ENCODE peak calls at places on chromosome 13, in four cellular contexts. O, W, P and Q are unnamed samples.

GRCh38 chr13:44271031-44271433 is 102.6 kb upstream of the SERP2 start:
- DNase-seq in P (no peak), O (peak), W (no peak), Q (no peak)

GRCh38 chr13:90201676-90202425 is 1145.6 kb upstream of the MIR17HG start:
- DNase-seq in W (no peak), P (no peak), O (no peak), Q (no peak)

GRCh38 chr13:30730526-30730925 is 4.8 kb upstream of the ALOX5AP start:
- DNase-seq in W (no peak), O (no peak), P (no peak), Q (no peak)

GRCh38 chr13:20127563-20128458 is 33.0 kb downstream of the GJA3 start:
- DNase-seq in P (peak), O (peak), W (peak), Q (peak)

GRCh38 chr13:76936736-76937135 is 11.6 kb upstream of the ACOD1 start:
- DNase-seq in O (no peak), P (no peak), W (no peak), Q (no peak)

GRCh38 chr13:46896346-46897138 is at the start of gene HTR2A:
- DNase-seq in O (no peak), P (peak), W (no peak), Q (peak)

GRCh38 chr13:40228486-40228885 is 438.0 kb downstream of the FOXO1 start:
- DNase-seq in P (no peak), W (no peak), O (no peak), Q (no peak)

GRCh38 chr13:108220042-108220441 is 1.9 kb downstream of the ABHD13 start:
- DNase-seq in P (peak), W (no peak), O (no peak), Q (no peak)

GRCh38 chr13:67341406-67341805 is 111.3 kb upstream of the PCDH9 start:
- DNase-seq in P (no peak), W (no peak), O (no peak), Q (no peak)

GRCh38 chr13:40876020-40876738 is 86.8 kb downstream of the SLC25A15 start:
- DNase-seq in P (no peak), O (no peak), W (no peak), Q (no peak)

GRCh38 chr13:113448545-113448884 is 4.8 kb downstream of the ADPRHL1 start:
- DNase-seq in W (peak), P (peak), O (no peak), Q (no peak)

DNA sequence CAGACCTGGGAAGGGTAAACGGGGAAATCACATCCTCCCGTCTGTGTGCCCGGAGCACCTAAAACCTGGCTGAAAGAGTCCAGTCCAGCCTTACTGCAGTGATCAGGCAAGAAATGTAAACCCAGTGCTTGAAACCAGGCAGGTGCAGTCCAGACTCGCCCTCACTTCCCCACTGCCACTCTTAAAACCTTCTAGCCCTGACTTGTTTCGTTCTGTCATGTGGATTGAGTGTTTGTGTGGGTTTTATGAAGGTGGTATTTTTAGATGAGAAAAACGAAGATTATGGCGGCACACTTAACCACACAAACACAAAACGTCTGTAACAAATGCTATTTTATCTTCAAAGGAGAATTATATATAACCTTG is 836 bp upstream of the CKAP2 start:
- DNase-seq in O (no peak), P (no peak), W (no peak), Q (no peak)
- TF ChIP-seq POLR2A in O (no peak), P (no peak), W (no peak), Q (no peak)

DNA sequence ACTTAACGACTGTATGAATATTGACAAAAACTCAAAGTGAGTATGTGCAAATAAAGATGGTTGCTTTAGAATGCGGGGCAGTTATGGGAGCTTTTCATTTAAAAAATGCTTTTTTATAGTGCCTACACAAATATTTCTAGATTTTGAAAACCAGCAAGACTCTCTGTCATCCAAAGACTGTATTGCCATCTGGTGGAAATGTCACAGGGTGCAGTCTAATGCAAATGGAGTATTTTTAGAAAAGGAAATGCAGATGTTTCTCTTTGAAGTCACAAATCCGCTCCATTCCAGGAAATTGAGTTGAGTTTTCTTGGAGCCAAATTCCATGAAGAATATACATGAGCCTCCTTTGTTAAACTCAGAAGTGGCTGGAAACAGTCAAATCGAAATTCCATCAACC is 2.3 kb upstream of the C1QTNF9B start:
- DNase-seq in O (peak), W (no peak), P (no peak), Q (no peak)
- TF ChIP-seq CTCF in O (no peak), W (peak), P (peak), Q (peak)

GRCh38 chr13:27124571-27124970 is 47.0 kb downstream of the USP12 start:
- DNase-seq in W (no peak), P (no peak), O (no peak), Q (no peak)

GRCh38 chr13:27126877-27127276 is 44.7 kb downstream of the USP12 start:
- DNase-seq in W (no peak), O (no peak), P (no peak), Q (no peak)

GRCh38 chr13:27122036-27122435 is 49.6 kb downstream of the USP12 start:
- DNase-seq in P (no peak), O (no peak), W (no peak), Q (no peak)

GRCh38 chr13:27128825-27129627 is 42.6 kb downstream of the USP12 start:
- DNase-seq in P (no peak), O (no peak), W (no peak), Q (no peak)

DNA sequence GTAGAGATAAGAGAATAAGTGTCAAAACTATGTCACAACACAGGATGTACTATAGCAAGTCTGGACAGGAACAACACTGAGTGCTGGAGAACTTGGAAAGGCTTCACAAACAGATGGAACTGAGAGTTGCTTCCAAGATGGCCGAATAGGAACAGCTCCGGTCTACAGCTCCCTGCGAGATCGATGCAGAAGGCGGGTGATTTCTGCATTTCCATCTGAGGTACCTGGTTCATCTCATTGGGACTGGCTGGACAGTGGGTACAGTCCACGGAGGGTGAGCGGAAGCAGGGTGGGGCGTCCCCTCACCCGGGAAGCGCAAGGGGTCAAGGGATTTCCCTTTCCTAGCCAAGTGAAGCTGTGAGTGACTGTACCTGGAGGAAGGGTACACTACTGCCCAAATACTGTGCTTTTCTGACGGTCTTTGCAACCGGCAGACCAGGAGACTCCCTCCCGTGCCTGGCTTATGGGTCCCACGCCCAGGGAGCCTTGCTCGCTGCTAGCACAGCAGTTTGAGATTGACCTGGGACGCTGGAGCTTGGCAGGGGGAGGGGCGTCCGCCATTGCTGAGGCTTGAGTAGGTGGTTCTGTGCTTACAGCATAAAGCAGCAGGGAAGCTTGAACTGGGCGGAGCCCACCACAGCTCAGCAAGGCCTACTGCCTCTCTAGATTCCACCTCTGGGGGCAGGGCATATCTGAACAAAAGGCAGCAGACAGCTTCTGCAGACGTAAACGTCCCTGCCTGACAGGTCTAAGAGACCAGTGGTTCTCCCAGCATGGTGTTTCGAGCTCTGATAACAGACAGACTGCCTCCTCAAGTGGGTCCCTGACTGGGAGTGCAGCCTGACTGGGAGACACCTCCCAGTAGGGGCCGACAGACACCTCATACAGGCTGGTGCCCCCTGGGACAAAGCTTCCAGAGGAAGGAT is 46.0 kb downstream of the USP12 start:
- DNase-seq in W (no peak), P (no peak), O (no peak), Q (no peak)
- TF ChIP-seq POLR2A in W (no peak), P (no peak), O (no peak), Q (no peak)

GRCh38 chr13:59865398-59865797 is 298.3 kb downstream of the DIAPH3 start:
- DNase-seq in O (no peak), W (no peak), P (no peak), Q (no peak)
- TF ChIP-seq CTCF in O (no peak), W (no peak), P (no peak), Q (no peak)

GRCh38 chr13:37059848-37060192 is 332 bp upstream of the SUPT20H start:
- DNase-seq in W (no peak), P (no peak), O (no peak), Q (no peak)

GRCh38 chr13:37058801-37059135 is 720 bp downstream of the SUPT20H start:
- DNase-seq in W (no peak), P (no peak), O (no peak), Q (no peak)

GRCh38 chr13:37059136-37059847 is at the start of gene SUPT20H:
- DNase-seq in P (peak), O (peak), W (peak), Q (peak)
- TF ChIP-seq POLR2A in P (peak), O (peak), W (peak), Q (peak)